ENCODE peak calls at places on chromosome 19, in five cellular contexts. O is prostate gland, C is endothelial cell of umbilical vein, S is osteoblast, D is heart left ventricle. R is an unnamed sample.

GRCh38 chr19:51318687-51319675 is 7.5 kb downstream of the IGLON5 start:
- DNase-seq in S (peak), O (no peak), D (no peak), C (no peak), R (no peak)

GRCh38 chr19:2618611-2619010 is 83.9 kb downstream of the GNG7 start:
- DNase-seq in D (peak), C (peak), S (peak), O (no peak), R (peak)

GRCh38 chr19:51595776-51596175 is 24.7 kb downstream of the ZNF175 start:
- DNase-seq in S (no peak), D (no peak), C (no peak), O (no peak), R (no peak)

GRCh38 chr19:15488489-15489226 is 9.4 kb upstream of the PGLYRP2 start:
- DNase-seq in C (no peak), D (peak), S (no peak), O (no peak), R (no peak)

GRCh38 chr19:7847664-7848063 is 17.6 kb downstream of the EVI5L start:
- DNase-seq in C (no peak), D (no peak), S (peak), O (no peak), R (no peak)

GRCh38 chr19:12825259-12826131 is 8.9 kb downstream of the RTBDN start:
- DNase-seq in O (no peak), D (no peak), S (peak), C (peak), R (peak)

GRCh38 chr19:42295831-42296525 is 6.0 kb upstream of the PRR19 start:
- DNase-seq in C (peak), O (peak), S (peak), D (peak), R (peak)

GRCh38 chr19:41449865-41450178 is 6.9 kb downstream of the ERICH4 start:
- DNase-seq in O (no peak), D (no peak), S (no peak), C (no peak), R (no peak)

GRCh38 chr19:38877781-38878574 is at the start of gene RINL:
- DNase-seq in S (peak), C (peak), D (peak), O (no peak), R (peak)

GRCh38 chr19:5031231-5032100 is 62.6 kb downstream of the KDM4B start:
- DNase-seq in D (peak), O (peak), C (peak), S (peak), R (peak)

GRCh38 chr19:12202250-12202649 is 39.4 kb downstream of the ZNF136 start:
- DNase-seq in C (no peak), S (no peak), O (peak), D (peak), R (no peak)

GRCh38 chr19:37370880-37371661 is at the start of gene ZNF527:
- DNase-seq in O (peak), C (peak), S (peak), D (peak), R (peak)

GRCh38 chr19:33239223-33239975 is 13.7 kb upstream of the SLC7A10 start:
- DNase-seq in O (no peak), D (no peak), S (no peak), C (no peak), R (peak)

GRCh38 chr19:46860846-46861690 is at the start of gene ARHGAP35:
- DNase-seq in S (peak), D (peak), C (no peak), O (no peak), R (peak)

GRCh38 chr19:35055715-35056179 is 14.2 kb downstream of the HPN start:
- DNase-seq in S (peak), D (no peak), O (no peak), C (no peak), R (no peak)

GRCh38 chr19:1418494-1418775 is 11.0 kb downstream of the DAZAP1 start:
- DNase-seq in S (no peak), D (no peak), C (no peak), O (no peak), R (no peak)

GRCh38 chr19:1417681-1418493 is 10.5 kb downstream of the DAZAP1 start:
- DNase-seq in O (no peak), S (no peak), C (no peak), D (no peak), R (no peak)

GRCh38 chr19:1418951-1419735 is 11.8 kb downstream of the DAZAP1 start:
- DNase-seq in S (no peak), D (no peak), O (no peak), C (no peak), R (no peak)

GRCh38 chr19:1416014-1416841 is 8.8 kb downstream of the DAZAP1 start:
- DNase-seq in D (no peak), O (no peak), C (no peak), S (peak), R (no peak)

DNA sequence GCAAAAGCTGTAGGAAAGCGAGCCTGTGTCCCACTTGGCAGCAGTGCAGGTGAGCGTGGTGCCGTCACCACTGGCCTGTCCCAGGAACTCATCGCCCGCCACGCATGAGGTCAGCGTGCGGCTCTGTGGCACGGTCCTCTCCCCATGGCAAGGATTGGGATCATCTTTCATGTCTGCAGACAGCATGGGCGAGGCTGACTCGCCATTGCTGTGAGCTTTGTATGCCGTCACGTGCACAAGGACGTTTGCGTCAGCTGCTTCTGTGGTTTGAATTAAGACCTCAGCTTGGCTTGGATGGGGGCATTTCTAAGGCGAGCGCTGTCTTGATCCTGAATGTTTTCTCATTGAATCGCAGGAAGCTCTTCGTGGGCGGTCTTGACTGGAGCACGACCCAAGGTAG is 9.8 kb downstream of the DAZAP1 start:
- DNase-seq in D (no peak), S (peak), O (no peak), C (no peak), R (no peak)
- H3K4me3 ChIP-seq in D (no peak), S (no peak), O (no peak), C (no peak), R (no peak)

GRCh38 chr19:20035935-20036334 is 3.4 kb downstream of the ZNF682 start:
- DNase-seq in C (no peak), O (no peak), D (no peak), S (no peak), R (no peak)
- H3K4me3 ChIP-seq in C (no peak), O (no peak), D (no peak), S (no peak), R (no peak)

GRCh38 chr19:40217027-40217810 is 965 bp downstream of the TTC9B start:
- DNase-seq in O (peak), D (no peak), S (peak), C (no peak), R (peak)

GRCh38 chr19:40217921-40218890 is at the start of gene TTC9B:
- DNase-seq in O (no peak), S (peak), D (no peak), C (no peak), R (no peak)

GRCh38 chr19:40214936-40215335 is 3.2 kb downstream of the TTC9B start:
- DNase-seq in C (no peak), D (no peak), O (no peak), S (peak), R (no peak)

GRCh38 chr19:40216013-40216776 is 2.0 kb downstream of the TTC9B start:
- DNase-seq in D (no peak), O (no peak), S (peak), C (no peak), R (no peak)

DNA sequence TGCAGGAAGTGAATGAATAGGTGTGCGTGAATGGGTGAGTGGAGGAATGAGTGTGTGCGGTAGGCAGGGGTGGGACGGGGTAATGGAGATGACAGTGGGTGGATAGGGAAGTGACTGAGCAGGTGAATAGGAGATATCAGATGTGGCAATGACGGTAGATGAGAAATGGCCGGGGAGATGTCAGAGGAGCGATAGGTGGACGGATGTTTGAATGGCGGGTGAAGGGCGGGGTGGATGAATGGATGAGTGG is 1.5 kb downstream of the TTC9B start:
- DNase-seq in C (no peak), D (no peak), S (peak), O (no peak), R (no peak)
- H3K4me3 ChIP-seq in C (no peak), D (no peak), S (no peak), O (no peak), R (no peak)

GRCh38 chr19:6274756-6275155 is 5.0 kb downstream of the MLLT1 start:
- DNase-seq in O (no peak), S (peak), C (no peak), D (no peak), R (no peak)
- H3K4me3 ChIP-seq in O (no peak), S (peak), C (no peak), D (no peak), R (no peak)

GRCh38 chr19:58336216-58336615 is 9.4 kb downstream of the ZSCAN22 start:
- DNase-seq in C (no peak), S (no peak), D (no peak), O (no peak), R (no peak)

GRCh38 chr19:58338336-58338735 is 11.5 kb downstream of the ZSCAN22 start:
- DNase-seq in S (no peak), O (no peak), C (no peak), D (no peak), R (no peak)

GRCh38 chr19:58334691-58335249 is 8.0 kb downstream of the ZSCAN22 start:
- DNase-seq in C (no peak), D (no peak), S (no peak), O (no peak), R (no peak)

GRCh38 chr19:58335630-58336029 is 8.8 kb downstream of the ZSCAN22 start:
- DNase-seq in D (no peak), O (no peak), S (no peak), C (no peak), R (no peak)

DNA sequence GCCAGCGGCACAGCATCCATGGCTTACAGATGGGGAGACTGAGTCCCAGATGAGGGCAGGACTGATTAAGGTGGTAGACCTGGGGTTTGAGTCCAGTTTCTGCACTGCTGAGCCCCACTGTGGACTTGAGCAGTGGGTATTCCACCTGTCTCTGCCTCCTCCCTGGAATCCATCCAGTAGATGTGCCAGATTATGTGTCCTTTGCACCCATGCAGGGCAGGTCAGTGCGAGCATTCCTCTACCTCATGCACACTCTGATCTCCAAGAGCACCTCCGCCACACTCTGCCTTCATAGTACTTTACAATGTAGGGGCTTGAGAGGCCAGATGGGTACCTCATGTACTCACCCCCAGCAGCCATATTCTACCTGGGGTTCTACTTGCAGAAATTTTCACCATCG is 10.0 kb downstream of the ZSCAN22 start:
- DNase-seq in D (no peak), O (no peak), C (no peak), S (no peak), R (no peak)
- H3K4me3 ChIP-seq in D (no peak), O (no peak), C (no peak), S (no peak), R (no peak)

GRCh38 chr19:19028526-19028925 is 4.8 kb downstream of the SUGP2 start:
- DNase-seq in D (no peak), O (no peak), C (no peak), S (no peak), R (no peak)
- H3K4me3 ChIP-seq in D (no peak), O (no peak), C (no peak), S (no peak), R (no peak)

DNA sequence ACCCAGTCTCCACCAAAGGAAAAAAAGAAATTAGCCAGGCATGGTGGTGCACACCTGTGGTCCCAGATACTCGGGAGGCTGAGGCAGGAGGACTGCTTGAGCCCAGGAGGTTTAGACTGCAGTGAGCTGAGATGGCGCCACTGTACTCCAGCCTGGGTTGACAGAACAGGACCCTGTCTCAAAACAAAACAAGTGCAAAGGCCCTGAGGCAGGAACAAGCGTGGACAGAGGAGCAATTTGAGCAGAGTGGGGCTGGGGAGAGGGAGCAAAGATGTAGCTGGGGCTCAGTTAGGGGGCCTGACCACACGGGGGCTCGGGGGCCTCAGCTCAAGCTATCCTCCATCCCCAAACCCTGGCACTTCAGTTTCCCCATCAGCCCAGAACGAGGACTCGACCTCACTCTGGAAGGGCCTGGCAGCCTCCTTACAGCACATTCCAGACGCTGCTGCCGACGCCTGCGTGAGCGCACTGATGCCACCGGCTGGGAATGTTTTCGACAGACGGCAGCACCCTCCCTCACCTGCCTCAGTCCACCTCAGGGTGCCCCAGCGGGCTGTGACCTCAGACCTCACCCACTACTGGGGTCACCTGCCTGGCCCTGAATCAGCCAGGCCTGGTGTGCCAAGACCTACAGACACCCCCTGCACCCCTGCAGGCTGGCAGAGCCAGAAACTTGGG is 1.8 kb upstream of the POLRMT start:
- DNase-seq in D (no peak), O (no peak), C (no peak), S (no peak), R (no peak)
- H3K4me3 ChIP-seq in D (no peak), O (no peak), C (no peak), S (no peak), R (no peak)

GRCh38 chr19:57560049-57560491 is 407 bp upstream of the ZNF550 start:
- DNase-seq in D (peak), O (no peak), S (peak), C (no peak), R (peak)
- H3K4me3 ChIP-seq in D (peak), O (peak), S (peak), C (peak), R (peak)